ENCODE peak calls at places on chromosomes 3 and 15, in six cellular contexts. L is neural crest cell, U is upper lobe of left lung, S is H9, K is cardiac fibroblast, J is AG04450. C is an unnamed sample.

GRCh38 chr3:57168151-57168550 is 3.0 kb upstream of the IL17RD start:
- DNase-seq in U (no peak), S (no peak), J (no peak), K (no peak), L (no peak), C (no peak)

GRCh38 chr3:153159771-153160397 is 2.1 kb upstream of the RAP2B start:
- DNase-seq in L (no peak), K (no peak), J (no peak), S (no peak), U (no peak), C (no peak)

GRCh38 chr15:33675246-33675645 is 293.1 kb upstream of the CHRM5 start:
- DNase-seq in U (no peak), S (no peak), L (no peak), J (no peak), K (peak), C (peak)

GRCh38 chr15:42137461-42138261 is 18.8 kb downstream of the PLA2G4F start:
- DNase-seq in U (no peak), S (peak), J (no peak), K (peak), L (peak), C (peak)

GRCh38 chr3:109903100-109903499 is 565.8 kb upstream of the DPPA4 start:
- DNase-seq in U (no peak), J (no peak), K (no peak), L (no peak), S (no peak), C (no peak)

GRCh38 chr15:43423793-43424192 is 52.9 kb downstream of the TUBGCP4 start:
- DNase-seq in J (no peak), S (no peak), K (no peak), L (no peak), U (no peak), C (no peak)

GRCh38 chr3:9349321-9350117 is 13.3 kb upstream of the THUMPD3 start:
- DNase-seq in S (no peak), U (no peak), J (no peak), L (no peak), K (peak), C (no peak)

GRCh38 chr3:114011059-114011797 is 45.1 kb downstream of the CCDC191 start:
- DNase-seq in S (no peak), J (no peak), U (no peak), L (no peak), K (no peak), C (peak)

GRCh38 chr3:2735392-2735894 is 374.7 kb downstream of the IL5RA start:
- DNase-seq in K (no peak), L (no peak), U (no peak), S (no peak), J (no peak), C (no peak)

GRCh38 chr15:59191855-59192237 is 14.8 kb upstream of the LDHAL6B start:
- DNase-seq in U (no peak), S (no peak), J (peak), K (peak), L (no peak), C (no peak)

GRCh38 chr3:141360888-141361598 is 7.3 kb upstream of the ZBTB38 start:
- DNase-seq in J (no peak), K (peak), U (no peak), L (no peak), S (no peak), C (peak)

GRCh38 chr3:51340311-51340829 is 44.7 kb upstream of the MANF start:
- DNase-seq in J (peak), U (no peak), K (peak), S (peak), L (no peak), C (no peak)

GRCh38 chr3:159765025-159765859 is 223.4 kb upstream of the IL12A start:
- DNase-seq in U (peak), K (peak), L (peak), J (peak), S (peak), C (peak)

GRCh38 chr3:194275231-194275671 is 75.9 kb downstream of the CPN2 start:
- DNase-seq in K (peak), U (no peak), L (no peak), J (no peak), S (peak), C (peak)

GRCh38 chr3:169104972-169105371 is 558.5 kb downstream of the MECOM start:
- DNase-seq in S (no peak), K (peak), L (no peak), J (no peak), U (no peak), C (no peak)

GRCh38 chr3:32872487-32873382 is 54.9 kb downstream of the TRIM71 start:
- DNase-seq in K (peak), L (no peak), U (no peak), J (no peak), S (no peak), C (no peak)

GRCh38 chr3:55746808-55747413 is 259.8 kb upstream of the WNT5A start:
- DNase-seq in S (no peak), U (no peak), J (no peak), K (peak), L (no peak), C (peak)

GRCh38 chr3:67381667-67382272 is 272.6 kb downstream of the SUCLG2 start:
- DNase-seq in J (no peak), S (no peak), L (peak), U (no peak), K (peak), C (no peak)

GRCh38 chr3:161314836-161315391 is 56.4 kb downstream of the SPTSSB start:
- DNase-seq in U (no peak), L (no peak), K (no peak), J (no peak), S (no peak), C (peak)

GRCh38 chr15:74383695-74384565 is 16.5 kb upstream of the CYP11A1 start:
- DNase-seq in J (no peak), L (no peak), K (no peak), S (no peak), U (no peak), C (peak)

GRCh38 chr3:173275740-173276139 is 121.8 kb upstream of the NLGN1 start:
- DNase-seq in L (no peak), U (no peak), K (no peak), S (peak), J (no peak), C (peak)

GRCh38 chr3:161551697-161552096 is 55.1 kb downstream of the OTOL1 start:
- DNase-seq in U (no peak), S (no peak), L (no peak), J (no peak), K (no peak), C (no peak)

GRCh38 chr15:38054488-38054887 is 120.0 kb downstream of the TMCO5A start:
- DNase-seq in K (peak), J (no peak), U (no peak), L (no peak), S (no peak), C (no peak)

GRCh38 chr15:38059665-38060064 is 125.2 kb downstream of the TMCO5A start:
- DNase-seq in U (no peak), S (no peak), J (no peak), L (no peak), K (no peak), C (no peak)

GRCh38 chr15:38061856-38062649 is 127.6 kb downstream of the TMCO5A start:
- DNase-seq in S (no peak), L (no peak), U (no peak), J (no peak), K (no peak), C (no peak)

GRCh38 chr15:38062679-38063078 is 128.2 kb downstream of the TMCO5A start:
- DNase-seq in J (no peak), S (no peak), L (no peak), U (no peak), K (no peak), C (no peak)

DNA sequence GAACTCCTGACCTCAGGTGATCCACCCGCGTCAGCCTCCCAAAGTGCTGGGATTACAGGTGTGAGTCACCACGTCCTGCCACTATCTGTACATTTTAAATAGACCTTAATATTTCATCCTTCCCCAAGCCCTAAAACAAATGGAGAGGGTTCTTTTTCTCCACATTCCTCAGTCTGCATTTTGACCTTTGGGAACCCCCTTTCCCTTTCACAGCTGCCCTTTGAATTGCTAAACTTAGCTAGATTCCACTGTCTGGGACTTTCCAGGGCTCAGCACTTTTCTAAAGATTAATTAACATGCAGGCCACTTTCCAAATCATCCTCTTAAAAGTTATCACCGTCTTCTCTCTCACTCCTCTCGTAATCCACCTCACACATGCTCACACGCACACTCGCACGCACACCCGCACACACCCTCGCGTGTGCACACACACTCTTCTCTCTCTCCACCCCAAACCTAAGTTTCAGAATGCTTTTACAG is 124.2 kb downstream of the TMCO5A start:
- DNase-seq in U (no peak), J (no peak), L (no peak), K (no peak), S (peak), C (no peak)
- TF ChIP-seq CTCF in U (no peak), J (no peak), L (no peak), K (no peak), S (no peak), C (no peak)

GRCh38 chr3:137709011-137709601 is 55.0 kb upstream of the SOX14 start:
- DNase-seq in K (no peak), U (no peak), S (no peak), J (no peak), L (peak), C (peak)
- TF ChIP-seq CTCF in K (peak), U (peak), S (peak), J (no peak), L (peak), C (peak)

GRCh38 chr3:132265008-132265407 is 52.2 kb upstream of the ACP3 start:
- DNase-seq in L (no peak), K (no peak), U (no peak), J (no peak), S (no peak), C (no peak)

GRCh38 chr3:132267594-132267993 is 49.6 kb upstream of the ACP3 start:
- DNase-seq in J (no peak), L (no peak), U (no peak), S (no peak), K (no peak), C (no peak)

GRCh38 chr3:132265488-132265887 is 51.7 kb upstream of the ACP3 start:
- DNase-seq in U (no peak), K (no peak), J (no peak), L (no peak), S (no peak), C (no peak)

GRCh38 chr3:132273043-132273442 is 44.2 kb upstream of the ACP3 start:
- DNase-seq in J (no peak), K (no peak), U (no peak), L (no peak), S (no peak), C (no peak)

GRCh38 chr3:132268956-132269355 is 48.3 kb upstream of the ACP3 start:
- DNase-seq in L (no peak), K (peak), U (no peak), J (peak), S (peak), C (no peak)
- TF ChIP-seq CTCF in L (peak), K (peak), U (no peak), J (peak), S (peak), C (peak)

GRCh38 chr3:62632510-62633294 is 242.5 kb downstream of the CADPS start:
- DNase-seq in S (no peak), J (no peak), K (no peak), U (no peak), L (no peak), C (no peak)
- TF ChIP-seq CTCF in S (peak), J (peak), K (no peak), U (no peak), L (no peak), C (no peak)